ENCODE peak calls at places on chromosomes 4 and X, in ten cellular contexts. One of them, this sample, is unnamed.

GRCh38 chr4:41709844-41710481 is 38.6 kb downstream of the PHOX2B start:
- DNase-seq in dorsolateral prefrontal cortex: no peak
- DNase-seq in stomach: no peak
- DNase-seq in neural progenitor cell: no peak
- DNase-seq in lower lobe of right lung: no peak
- DNase-seq in GM23338: no peak
- DNase-seq in ascending aorta: no peak
- DNase-seq in BJ: peak; percentile 53
- DNase-seq in fibroblast of lung: peak; percentile 87
- DNase-seq in CD4-positive, alpha-beta T cell: no peak
- DNase-seq in this sample: no peak

GRCh38 chr4:188113156-188113555 is 3.8 kb upstream of the TRIML2 start:
- DNase-seq in BJ: no peak
- DNase-seq in lower lobe of right lung: no peak
- DNase-seq in dorsolateral prefrontal cortex: no peak
- DNase-seq in CD4-positive, alpha-beta T cell: no peak
- DNase-seq in GM23338: no peak
- DNase-seq in ascending aorta: no peak
- DNase-seq in neural progenitor cell: no peak
- DNase-seq in fibroblast of lung: no peak
- DNase-seq in stomach: no peak
- DNase-seq in this sample: no peak

GRCh38 chrX:1106478-1107210 is 105.8 kb downstream of the CRLF2 start:
- DNase-seq in stomach: no peak
- DNase-seq in CD4-positive, alpha-beta T cell: no peak
- DNase-seq in fibroblast of lung: no peak
- DNase-seq in neural progenitor cell: peak; percentile 19
- DNase-seq in lower lobe of right lung: no peak
- DNase-seq in ascending aorta: peak; percentile 21
- DNase-seq in dorsolateral prefrontal cortex: no peak
- DNase-seq in GM23338: no peak
- DNase-seq in BJ: no peak
- DNase-seq in this sample: no peak

GRCh38 chrX:4451591-4451990 is 738.1 kb upstream of the PRKX start:
- DNase-seq in fibroblast of lung: no peak
- DNase-seq in ascending aorta: no peak
- DNase-seq in CD4-positive, alpha-beta T cell: no peak
- DNase-seq in stomach: no peak
- DNase-seq in lower lobe of right lung: no peak
- DNase-seq in BJ: no peak
- DNase-seq in neural progenitor cell: peak; percentile 24
- DNase-seq in GM23338: no peak
- DNase-seq in dorsolateral prefrontal cortex: no peak
- DNase-seq in this sample: no peak

GRCh38 chr4:183154701-183155391 is 55.8 kb downstream of the WWC2 start:
- DNase-seq in GM23338: peak; percentile 52
- DNase-seq in ascending aorta: no peak
- DNase-seq in BJ: no peak
- DNase-seq in dorsolateral prefrontal cortex: no peak
- DNase-seq in neural progenitor cell: peak; percentile 59
- DNase-seq in lower lobe of right lung: no peak
- DNase-seq in fibroblast of lung: peak; percentile 48
- DNase-seq in stomach: no peak
- DNase-seq in CD4-positive, alpha-beta T cell: no peak
- DNase-seq in this sample: no peak

GRCh38 chrX:40213092-40213491 is 115.3 kb upstream of the BCOR start:
- DNase-seq in BJ: no peak
- DNase-seq in stomach: no peak
- DNase-seq in ascending aorta: no peak
- DNase-seq in CD4-positive, alpha-beta T cell: no peak
- DNase-seq in lower lobe of right lung: no peak
- DNase-seq in dorsolateral prefrontal cortex: no peak
- DNase-seq in fibroblast of lung: no peak
- DNase-seq in GM23338: no peak
- DNase-seq in neural progenitor cell: no peak
- DNase-seq in this sample: no peak

GRCh38 chr4:188976644-188977115 is 837.4 kb downstream of the TRIML1 start:
- DNase-seq in BJ: no peak
- DNase-seq in ascending aorta: no peak
- DNase-seq in stomach: no peak
- DNase-seq in neural progenitor cell: peak; percentile 87
- DNase-seq in GM23338: peak; percentile 84
- DNase-seq in CD4-positive, alpha-beta T cell: no peak
- DNase-seq in fibroblast of lung: peak; percentile 76
- DNase-seq in dorsolateral prefrontal cortex: no peak
- DNase-seq in lower lobe of right lung: no peak
- DNase-seq in this sample: no peak

GRCh38 chr4:146229406-146229805 is 15.1 kb downstream of the REELD1 start:
- DNase-seq in neural progenitor cell: no peak
- DNase-seq in dorsolateral prefrontal cortex: no peak
- DNase-seq in fibroblast of lung: no peak
- DNase-seq in GM23338: no peak
- DNase-seq in CD4-positive, alpha-beta T cell: no peak
- DNase-seq in lower lobe of right lung: no peak
- DNase-seq in BJ: no peak
- DNase-seq in ascending aorta: no peak
- DNase-seq in stomach: no peak
- DNase-seq in this sample: no peak

GRCh38 chr4:17385403-17385802 is 126.5 kb downstream of the QDPR start:
- DNase-seq in stomach: no peak
- DNase-seq in lower lobe of right lung: no peak
- DNase-seq in BJ: no peak
- DNase-seq in GM23338: no peak
- DNase-seq in ascending aorta: no peak
- DNase-seq in dorsolateral prefrontal cortex: no peak
- DNase-seq in fibroblast of lung: peak; percentile 38
- DNase-seq in CD4-positive, alpha-beta T cell: no peak
- DNase-seq in neural progenitor cell: no peak
- DNase-seq in this sample: no peak

DNA sequence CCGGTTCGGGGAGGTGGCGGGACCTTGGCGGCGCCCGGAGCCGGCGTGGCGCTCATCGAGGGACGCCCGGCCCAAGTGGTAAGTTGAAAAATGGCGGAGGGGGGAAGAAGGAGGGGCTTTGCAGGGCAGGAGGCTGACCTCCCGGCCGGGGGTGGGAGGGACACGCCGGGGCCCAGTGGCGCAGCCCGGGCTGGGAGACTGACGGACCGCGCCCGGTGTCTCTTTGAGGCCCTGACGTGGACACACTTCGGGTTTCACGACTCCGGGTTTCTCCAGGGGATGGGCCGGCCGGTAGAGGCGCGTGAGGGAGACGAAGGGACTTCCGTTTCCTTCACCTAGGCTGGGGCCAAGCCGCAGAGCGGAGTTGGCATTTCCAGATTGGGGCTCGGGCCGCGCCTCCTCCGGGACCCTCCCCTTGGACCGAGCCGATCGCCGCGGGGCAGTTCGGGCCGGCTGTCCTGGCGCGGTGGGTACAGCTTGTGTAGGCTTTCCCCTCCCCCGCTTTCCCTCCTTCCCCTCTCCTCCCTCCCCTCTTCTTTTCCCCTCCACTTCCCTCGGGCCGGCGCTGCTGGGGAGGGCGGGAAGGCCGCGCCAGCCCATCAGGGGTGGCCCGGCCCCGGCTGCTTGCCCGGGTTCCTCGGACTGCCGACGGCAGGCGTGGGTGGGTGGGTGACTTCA is at the start of gene XIAP:
- DNase-seq in neural progenitor cell: peak; percentile 85
- DNase-seq in CD4-positive, alpha-beta T cell: peak; percentile 62
- DNase-seq in BJ: peak; percentile 42
- DNase-seq in stomach: peak; percentile 80
- DNase-seq in ascending aorta: peak; percentile 91
- DNase-seq in GM23338: peak; percentile 79
- DNase-seq in lower lobe of right lung: peak; percentile 89
- DNase-seq in fibroblast of lung: peak; percentile 90
- DNase-seq in dorsolateral prefrontal cortex: peak; percentile 64
- DNase-seq in this sample: peak; percentile 50
- TF ChIP-seq CTCF in neural progenitor cell: no peak
- TF ChIP-seq CTCF in CD4-positive, alpha-beta T cell: no peak
- TF ChIP-seq CTCF in BJ: no peak
- TF ChIP-seq CTCF in stomach: no peak
- TF ChIP-seq CTCF in ascending aorta: no peak
- TF ChIP-seq CTCF in GM23338: no peak
- TF ChIP-seq CTCF in lower lobe of right lung: no peak
- TF ChIP-seq CTCF in fibroblast of lung: no peak
- TF ChIP-seq CTCF in dorsolateral prefrontal cortex: no peak
- TF ChIP-seq CTCF in this sample: no peak

GRCh38 chr4:149914521-149915115 is 99.0 kb upstream of the IQCM start:
- DNase-seq in GM23338: peak; percentile 83
- DNase-seq in CD4-positive, alpha-beta T cell: no peak
- DNase-seq in stomach: no peak
- DNase-seq in ascending aorta: no peak
- DNase-seq in dorsolateral prefrontal cortex: no peak
- DNase-seq in neural progenitor cell: peak; percentile 75
- DNase-seq in BJ: no peak
- DNase-seq in fibroblast of lung: peak; percentile 51
- DNase-seq in lower lobe of right lung: no peak
- DNase-seq in this sample: peak; percentile 22
- TF ChIP-seq CTCF in GM23338: peak; percentile 96
- TF ChIP-seq CTCF in CD4-positive, alpha-beta T cell: peak; percentile 40
- TF ChIP-seq CTCF in stomach: no peak
- TF ChIP-seq CTCF in ascending aorta: no peak
- TF ChIP-seq CTCF in dorsolateral prefrontal cortex: peak; percentile 44
- TF ChIP-seq CTCF in neural progenitor cell: peak; percentile 88
- TF ChIP-seq CTCF in BJ: peak; percentile 86
- TF ChIP-seq CTCF in fibroblast of lung: peak; percentile 89
- TF ChIP-seq CTCF in lower lobe of right lung: peak; percentile 52
- TF ChIP-seq CTCF in this sample: peak; percentile 78

GRCh38 chr4:55884851-55885219 is 31.4 kb downstream of the EXOC1 start:
- DNase-seq in ascending aorta: no peak
- DNase-seq in GM23338: no peak
- DNase-seq in stomach: no peak
- DNase-seq in dorsolateral prefrontal cortex: no peak
- DNase-seq in lower lobe of right lung: no peak
- DNase-seq in fibroblast of lung: no peak
- DNase-seq in BJ: no peak
- DNase-seq in CD4-positive, alpha-beta T cell: no peak
- DNase-seq in neural progenitor cell: no peak
- DNase-seq in this sample: no peak

GRCh38 chr4:55884093-55884850 is 30.8 kb downstream of the EXOC1 start:
- DNase-seq in fibroblast of lung: no peak
- DNase-seq in dorsolateral prefrontal cortex: no peak
- DNase-seq in lower lobe of right lung: no peak
- DNase-seq in BJ: no peak
- DNase-seq in stomach: no peak
- DNase-seq in neural progenitor cell: peak; percentile 44
- DNase-seq in ascending aorta: no peak
- DNase-seq in GM23338: no peak
- DNase-seq in CD4-positive, alpha-beta T cell: no peak
- DNase-seq in this sample: no peak

DNA sequence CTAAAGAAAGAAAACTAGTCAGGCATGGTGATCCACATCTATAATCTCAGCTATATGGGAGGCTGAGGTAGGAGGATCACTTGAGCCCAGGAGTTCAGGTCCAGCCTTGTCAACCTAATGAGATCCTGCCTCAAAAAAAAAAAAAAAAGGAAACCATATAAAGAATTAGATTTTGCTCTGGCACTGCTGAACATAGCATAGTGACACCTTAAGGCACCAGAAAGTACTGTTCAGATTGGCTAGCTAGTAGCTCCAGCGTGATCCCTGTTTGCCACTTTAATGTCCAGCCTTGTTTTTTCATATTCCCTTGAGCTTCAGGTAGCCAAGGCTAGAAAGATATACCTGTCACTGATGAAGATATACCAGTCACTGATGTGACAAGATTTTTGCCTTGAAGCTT is 34.1 kb downstream of the EXOC1 start:
- DNase-seq in stomach: no peak
- DNase-seq in dorsolateral prefrontal cortex: no peak
- DNase-seq in BJ: no peak
- DNase-seq in neural progenitor cell: peak; percentile 21
- DNase-seq in CD4-positive, alpha-beta T cell: no peak
- DNase-seq in GM23338: peak; percentile 36
- DNase-seq in ascending aorta: no peak
- DNase-seq in fibroblast of lung: no peak
- DNase-seq in lower lobe of right lung: no peak
- DNase-seq in this sample: no peak
- TF ChIP-seq CTCF in stomach: no peak
- TF ChIP-seq CTCF in dorsolateral prefrontal cortex: no peak
- TF ChIP-seq CTCF in BJ: no peak
- TF ChIP-seq CTCF in neural progenitor cell: peak; percentile 30
- TF ChIP-seq CTCF in CD4-positive, alpha-beta T cell: no peak
- TF ChIP-seq CTCF in GM23338: peak; percentile 35
- TF ChIP-seq CTCF in ascending aorta: no peak
- TF ChIP-seq CTCF in fibroblast of lung: no peak
- TF ChIP-seq CTCF in lower lobe of right lung: no peak
- TF ChIP-seq CTCF in this sample: peak; percentile 20

GRCh38 chrX:118807151-118808017 is 16.2 kb upstream of the ZCCHC12 start:
- DNase-seq in CD4-positive, alpha-beta T cell: no peak
- DNase-seq in fibroblast of lung: peak; percentile 24
- DNase-seq in lower lobe of right lung: no peak
- DNase-seq in ascending aorta: no peak
- DNase-seq in dorsolateral prefrontal cortex: no peak
- DNase-seq in stomach: peak; percentile 35
- DNase-seq in BJ: no peak
- DNase-seq in GM23338: peak; percentile 62
- DNase-seq in neural progenitor cell: peak; percentile 56
- DNase-seq in this sample: no peak
- TF ChIP-seq CTCF in CD4-positive, alpha-beta T cell: peak; percentile 49
- TF ChIP-seq CTCF in fibroblast of lung: peak; percentile 58
- TF ChIP-seq CTCF in lower lobe of right lung: peak; percentile 61
- TF ChIP-seq CTCF in ascending aorta: peak; percentile 52
- TF ChIP-seq CTCF in dorsolateral prefrontal cortex: peak; percentile 64
- TF ChIP-seq CTCF in stomach: no peak
- TF ChIP-seq CTCF in BJ: peak; percentile 61
- TF ChIP-seq CTCF in GM23338: peak; percentile 60
- TF ChIP-seq CTCF in neural progenitor cell: peak; percentile 62
- TF ChIP-seq CTCF in this sample: peak; percentile 69

GRCh38 chr4:137032242-137032641 is 500.1 kb downstream of the PCDH18 start:
- DNase-seq in lower lobe of right lung: no peak
- DNase-seq in GM23338: no peak
- DNase-seq in dorsolateral prefrontal cortex: no peak
- DNase-seq in ascending aorta: no peak
- DNase-seq in BJ: no peak
- DNase-seq in fibroblast of lung: peak; percentile 9
- DNase-seq in neural progenitor cell: no peak
- DNase-seq in CD4-positive, alpha-beta T cell: no peak
- DNase-seq in stomach: no peak
- DNase-seq in this sample: no peak
- TF ChIP-seq CTCF in lower lobe of right lung: no peak
- TF ChIP-seq CTCF in GM23338: no peak
- TF ChIP-seq CTCF in dorsolateral prefrontal cortex: no peak
- TF ChIP-seq CTCF in ascending aorta: no peak
- TF ChIP-seq CTCF in BJ: no peak
- TF ChIP-seq CTCF in fibroblast of lung: no peak
- TF ChIP-seq CTCF in neural progenitor cell: no peak
- TF ChIP-seq CTCF in CD4-positive, alpha-beta T cell: no peak
- TF ChIP-seq CTCF in stomach: no peak
- TF ChIP-seq CTCF in this sample: no peak

DNA sequence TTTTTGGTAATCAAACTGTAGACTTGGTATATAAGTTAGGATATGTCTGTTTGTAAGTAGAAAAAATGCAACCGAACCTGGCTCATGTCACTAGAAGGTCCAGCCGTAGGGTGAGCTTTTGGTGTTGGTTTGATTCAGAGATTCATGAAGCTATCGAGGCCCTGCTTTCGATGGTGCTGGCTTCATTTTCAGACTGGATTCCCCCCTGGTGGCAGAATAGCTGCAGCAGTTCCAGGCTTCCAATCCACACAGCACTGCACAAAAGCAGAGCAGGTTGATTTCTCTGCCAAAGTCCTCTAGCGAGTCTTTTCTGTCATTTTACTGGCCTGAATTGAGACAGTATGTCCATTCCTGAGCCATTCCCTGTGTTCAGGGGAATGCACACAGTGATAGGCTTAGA is 33.1 kb downstream of the PDK3 start:
- DNase-seq in lower lobe of right lung: no peak
- DNase-seq in stomach: no peak
- DNase-seq in GM23338: peak; percentile 10
- DNase-seq in CD4-positive, alpha-beta T cell: no peak
- DNase-seq in fibroblast of lung: peak; percentile 7
- DNase-seq in dorsolateral prefrontal cortex: no peak
- DNase-seq in BJ: no peak
- DNase-seq in neural progenitor cell: peak; percentile 41
- DNase-seq in ascending aorta: peak; percentile 69
- DNase-seq in this sample: no peak
- TF ChIP-seq CTCF in lower lobe of right lung: peak; percentile 32
- TF ChIP-seq CTCF in stomach: no peak
- TF ChIP-seq CTCF in GM23338: peak; percentile 34
- TF ChIP-seq CTCF in CD4-positive, alpha-beta T cell: peak; percentile 32
- TF ChIP-seq CTCF in fibroblast of lung: peak; percentile 5
- TF ChIP-seq CTCF in dorsolateral prefrontal cortex: no peak
- TF ChIP-seq CTCF in BJ: no peak
- TF ChIP-seq CTCF in neural progenitor cell: peak; percentile 42
- TF ChIP-seq CTCF in ascending aorta: no peak
- TF ChIP-seq CTCF in this sample: peak; percentile 53